ENCODE peak calls at places on chromosomes 1 and 21, in seven cellular contexts. D is foreskin fibroblast; Z is AG09309; S is NT2/D1; T is psoas muscle; B is CD8-positive, alpha-beta T cell; V is naive thymus-derived CD4-positive, alpha-beta T cell. A is an unnamed sample.

GRCh38 chr1:97013904-97014303 is 292.3 kb downstream of the PTBP2 start:
- DNase-seq in Z (peak; percentile 11), B (no peak), S (no peak), T (no peak), D (peak; percentile 67), V (no peak), A (peak; percentile 27)

GRCh38 chr1:230542054-230542453 is 100.2 kb upstream of the COG2 start:
- DNase-seq in D (no peak), T (no peak), V (no peak), Z (no peak), S (no peak), B (no peak), A (no peak)

GRCh38 chr21:46150491-46151121 is 4.8 kb downstream of the FTCD start:
- DNase-seq in Z (no peak), V (no peak), S (no peak), T (no peak), B (no peak), D (no peak), A (no peak)

GRCh38 chr1:165845992-165846748 is 18.8 kb downstream of the UCK2 start:
- DNase-seq in Z (no peak), B (no peak), V (no peak), D (no peak), S (no peak), T (no peak), A (no peak)

GRCh38 chr1:211589782-211590721 is 11.1 kb upstream of the SLC30A1 start:
- DNase-seq in V (no peak), D (no peak), B (no peak), Z (peak; percentile 76), S (no peak), T (peak; percentile 79), A (no peak)

GRCh38 chr1:157193702-157194391 is 55.7 kb upstream of the ETV3 start:
- DNase-seq in V (peak; percentile 22), T (peak; percentile 38), S (peak; percentile 88), B (peak; percentile 51), Z (peak; percentile 16), D (peak; percentile 35), A (peak; percentile 29)

GRCh38 chr21:45511661-45512431 is 30.4 kb downstream of the SLC19A1 start:
- DNase-seq in T (peak; percentile 8), B (no peak), Z (no peak), S (no peak), D (no peak), V (no peak), A (no peak)

GRCh38 chr1:92484472-92485373 is 2.0 kb downstream of the GFI1 start:
- DNase-seq in D (no peak), T (peak; percentile 13), B (peak; percentile 65), Z (no peak), S (no peak), V (peak; percentile 59), A (no peak)

GRCh38 chr1:241356187-241356518 is 852 bp downstream of the RGS7 start:
- DNase-seq in V (no peak), Z (no peak), D (no peak), S (no peak), T (no peak), B (no peak), A (no peak)

GRCh38 chr1:22711591-22712501 is 1.2 kb downstream of the EPHB2 start:
- DNase-seq in Z (no peak), S (no peak), T (no peak), D (no peak), B (no peak), V (no peak), A (no peak)

GRCh38 chr1:160374701-160375443 is 8.0 kb downstream of the NHLH1 start:
- DNase-seq in B (no peak), D (no peak), Z (no peak), V (no peak), S (peak; percentile 68), T (no peak), A (no peak)

GRCh38 chr1:227728059-227728891 is 6.8 kb downstream of the JMJD4 start:
- DNase-seq in D (peak; percentile 41), T (peak; percentile 79), Z (no peak), B (peak; percentile 70), S (peak; percentile 86), V (peak; percentile 47), A (peak; percentile 15)

GRCh38 chr1:209202826-209203439 is 380.6 kb upstream of the CAMK1G start:
- DNase-seq in Z (peak; percentile 17), D (peak; percentile 23), S (peak; percentile 66), V (peak; percentile 3), T (no peak), B (no peak), A (peak; percentile 38)

GRCh38 chr1:243710467-243710866 is 139.6 kb downstream of the AKT3 start:
- DNase-seq in Z (no peak), V (no peak), T (no peak), D (no peak), S (no peak), B (no peak), A (no peak)

GRCh38 chr1:61081135-61081636 is 1.2 kb upstream of the NFIA start:
- DNase-seq in T (no peak), V (no peak), D (no peak), B (no peak), S (no peak), Z (no peak), A (no peak)

GRCh38 chr1:3943806-3944620 is 43.9 kb upstream of the C1orf174 start:
- DNase-seq in B (no peak), D (no peak), Z (no peak), V (no peak), S (no peak), T (no peak), A (no peak)

GRCh38 chr1:206738370-206739366 is 31.9 kb upstream of the IL19 start:
- DNase-seq in Z (no peak), T (no peak), S (no peak), D (peak; percentile 12), B (no peak), V (no peak), A (no peak)

GRCh38 chr1:21919520-21919919 is 17.6 kb downstream of the HSPG2 start:
- DNase-seq in D (peak; percentile 76), B (no peak), S (no peak), V (no peak), T (no peak), Z (no peak), A (no peak)

GRCh38 chr1:155514582-155515187 is 47.9 kb downstream of the ASH1L start:
- DNase-seq in D (no peak), V (peak; percentile 48), B (peak; percentile 19), Z (no peak), S (no peak), T (no peak), A (no peak)

GRCh38 chr1:208534604-208534907 is 290.4 kb upstream of the PLXNA2 start:
- DNase-seq in B (no peak), T (no peak), D (no peak), V (no peak), S (no peak), Z (no peak), A (no peak)

GRCh38 chr1:89023026-89023425 is 360 bp upstream of the GBP3 start:
- DNase-seq in Z (no peak), V (no peak), D (no peak), S (no peak), B (no peak), T (no peak), A (no peak)
- H3K4me3 ChIP-seq in Z (no peak overlapping the region), V (peak overlapping the region; percentile 75), D (peak overlapping the region; percentile 99), S (no peak overlapping the region), B (peak overlapping the region; percentile 52), T (peak overlapping the region; percentile 63), A (peak overlapping the region; percentile 78)

DNA sequence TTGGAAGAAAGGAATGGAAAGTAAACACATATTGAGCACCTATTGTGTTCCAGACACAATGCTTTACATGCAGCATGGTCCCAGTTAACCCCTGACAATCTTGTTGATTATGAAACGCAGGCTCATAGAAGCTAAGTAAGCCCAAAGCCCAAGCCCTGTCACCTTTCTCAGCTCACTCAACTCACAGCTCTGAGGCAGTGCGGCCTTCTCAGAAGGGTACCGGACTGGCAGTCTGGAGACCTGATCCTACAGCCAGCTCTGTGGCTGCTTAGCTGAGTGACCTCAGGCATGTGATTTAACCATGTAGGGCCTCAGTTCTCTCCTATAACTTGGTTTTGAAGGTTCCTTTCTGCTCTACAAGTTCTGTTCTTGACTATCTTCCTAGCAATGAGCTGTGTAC is 464 bp upstream of the RNASEL start:
- DNase-seq in B (no peak), V (no peak), Z (no peak), T (no peak), D (no peak), S (no peak), A (no peak)
- H3K4me3 ChIP-seq in B (peak overlapping the region; percentile 78), V (peak overlapping the region; percentile 92), Z (no peak overlapping the region), T (peak overlapping the region; percentile 80), D (no peak overlapping the region), S (no peak overlapping the region), A (peak overlapping the region; percentile 71)

GRCh38 chr1:51422367-51423097 is 92.2 kb upstream of the TTC39A start:
- DNase-seq in B (no peak), V (no peak), Z (no peak), S (no peak), D (no peak), T (no peak), A (no peak)
- H3K4me3 ChIP-seq in B (no peak overlapping the region), V (no peak overlapping the region), Z (no peak overlapping the region), S (no peak overlapping the region), D (no peak overlapping the region), T (no peak overlapping the region), A (no peak overlapping the region)

GRCh38 chr1:12595839-12596821 is 21.9 kb downstream of the DHRS3 start:
- DNase-seq in D (peak; percentile 95), B (no peak), Z (peak; percentile 97), T (peak; percentile 95), S (no peak), V (no peak), A (peak; percentile 97)

GRCh38 chr1:12594490-12594889 is 23.5 kb downstream of the DHRS3 start:
- DNase-seq in V (no peak), Z (no peak), B (no peak), D (no peak), T (no peak), S (no peak), A (no peak)

GRCh38 chr1:12597792-12598191 is 20.2 kb downstream of the DHRS3 start:
- DNase-seq in T (no peak), V (no peak), S (no peak), Z (no peak), D (no peak), B (no peak), A (no peak)

GRCh38 chr1:12593621-12594066 is 24.4 kb downstream of the DHRS3 start:
- DNase-seq in Z (no peak), S (no peak), D (peak; percentile 30), V (no peak), B (no peak), T (peak; percentile 68), A (no peak)

DNA sequence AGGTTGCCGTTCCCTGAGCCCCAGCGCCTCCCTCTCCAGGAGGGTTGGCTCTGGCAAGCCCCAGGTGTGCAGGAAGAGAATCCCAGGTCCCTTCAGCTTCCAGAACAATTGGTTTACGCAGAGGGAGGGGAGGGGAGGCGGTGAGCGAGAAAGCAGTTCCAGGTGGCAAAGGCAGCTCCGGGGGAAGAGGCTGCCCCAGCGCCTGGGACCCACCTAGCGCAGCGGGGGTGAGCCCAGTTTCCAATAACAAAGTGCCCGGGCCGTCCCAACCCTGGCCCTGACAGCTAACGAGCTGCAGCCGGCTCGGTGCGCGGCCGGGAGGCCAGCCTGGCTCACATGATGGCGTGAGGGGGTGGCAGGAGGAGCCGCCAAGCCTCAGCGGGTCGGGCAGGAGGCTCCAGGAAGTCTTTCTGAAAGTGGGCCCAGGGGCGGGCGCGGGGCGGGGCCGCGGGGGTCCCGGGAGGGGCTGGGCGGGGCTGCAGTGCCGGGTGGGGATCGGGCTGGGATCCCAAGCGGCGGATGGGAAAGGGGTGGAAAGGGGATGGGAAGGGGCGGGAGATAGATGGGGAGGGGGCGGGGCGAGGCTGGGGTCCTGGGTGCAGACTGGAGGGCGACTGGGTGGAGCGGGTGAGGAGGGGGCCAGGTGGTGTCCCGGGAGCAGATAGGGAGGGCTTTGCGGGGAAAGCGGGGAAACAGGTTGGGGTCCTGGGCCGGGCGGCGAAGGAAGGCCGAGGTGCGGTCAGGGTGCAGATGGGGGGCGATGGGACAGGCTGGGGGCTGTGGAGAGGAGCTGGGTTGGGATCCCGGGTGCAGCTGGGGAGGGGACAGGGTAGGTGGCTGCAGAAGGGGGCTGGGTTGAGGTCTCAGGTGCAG is 22.8 kb downstream of the DHRS3 start:
- DNase-seq in D (peak; percentile 19), Z (no peak), B (peak; percentile 48), V (peak; percentile 29), S (no peak), T (peak; percentile 80), A (no peak)
- H3K4me3 ChIP-seq in D (peak overlapping the region; percentile 24), Z (peak overlapping the region; percentile 34), B (peak overlapping the region; percentile 63), V (peak overlapping the region; percentile 41), S (peak overlapping the region; percentile 39), T (peak overlapping the region; percentile 63), A (peak overlapping the region; percentile 37)